ENCODE peak calls at places on chromosome X, in nine cellular contexts. K, V, A, B, R, S, E, F and L are unnamed samples.

GRCh38 chrX:22095306-22095705 is 63.2 kb downstream of the PHEX start:
- DNase-seq in B (peak; percentile 67), F (peak; percentile 19), K (peak; percentile 18), V (no peak), E (peak; percentile 51), S (no peak), A (peak; percentile 26), R (no peak), L (no peak)

GRCh38 chrX:70553516-70553915 is 108.9 kb downstream of the DLG3 start:
- DNase-seq in A (no peak), S (no peak), K (no peak), F (no peak), E (no peak), B (no peak), R (no peak), V (no peak), L (no peak)

GRCh38 chrX:48920713-48921104 is 1.9 kb upstream of the PIM2 start:
- DNase-seq in F (no peak), A (no peak), B (no peak), S (no peak), R (no peak), V (no peak), E (no peak), K (no peak), L (no peak)

GRCh38 chrX:28901637-28902036 is 314.4 kb downstream of the IL1RAPL1 start:
- DNase-seq in E (no peak), S (no peak), F (no peak), V (no peak), A (no peak), B (peak; percentile 82), K (no peak), R (no peak), L (no peak)

GRCh38 chrX:36159254-36159653 is 239.7 kb downstream of the CFAP47 start:
- DNase-seq in K (no peak), S (no peak), V (no peak), E (no peak), R (no peak), A (no peak), F (no peak), B (no peak), L (no peak)

GRCh38 chrX:41670108-41670507 is 18.7 kb upstream of the GPR34 start:
- DNase-seq in R (no peak), V (no peak), K (no peak), F (no peak), S (no peak), B (peak; percentile 7), E (no peak), A (no peak), L (no peak)

GRCh38 chrX:44012484-44013096 is 39.4 kb upstream of the NDP start:
- DNase-seq in E (peak; percentile 5), R (no peak), F (no peak), V (peak; percentile 81), B (peak; percentile 41), S (peak; percentile 93), K (no peak), A (no peak), L (no peak)

GRCh38 chrX:1727531-1728027 is 112.7 kb downstream of the ASMT start:
- DNase-seq in F (no peak), R (no peak), S (peak; percentile 89), E (no peak), B (no peak), A (no peak), V (no peak), K (no peak), L (no peak)

GRCh38 chrX:134520860-134521390 is 61.0 kb downstream of the HPRT1 start:
- DNase-seq in F (peak; percentile 79), E (peak; percentile 11), V (no peak), R (no peak), S (peak; percentile 50), B (peak; percentile 76), K (peak; percentile 27), A (peak; percentile 36), L (no peak)

GRCh38 chrX:41616935-41617334 is 71.8 kb upstream of the GPR34 start:
- DNase-seq in F (peak; percentile 41), R (no peak), E (no peak), B (no peak), A (no peak), V (no peak), K (no peak), S (no peak), L (no peak)

GRCh38 chrX:153775631-153776595 is 4.9 kb upstream of the SRPK3 start:
- DNase-seq in E (no peak), R (peak; percentile 59), S (no peak), A (no peak), B (no peak), V (peak; percentile 51), F (no peak), K (no peak), L (no peak)

GRCh38 chrX:46376246-46376885 is 168.9 kb downstream of the ZNF674 start:
- DNase-seq in V (no peak), K (peak; percentile 22), E (peak; percentile 4), B (peak; percentile 48), S (peak; percentile 61), R (no peak), A (no peak), F (peak; percentile 48), L (no peak)

GRCh38 chrX:39012561-39013209 is 211.4 kb downstream of the MID1IP1 start:
- DNase-seq in B (peak; percentile 7), F (peak; percentile 27), K (no peak), E (no peak), V (no peak), R (no peak), A (no peak), S (no peak), L (no peak)

GRCh38 chrX:24498181-24498580 is 33.1 kb downstream of the PDK3 start:
- DNase-seq in K (no peak), V (no peak), B (no peak), E (peak; percentile 21), A (no peak), F (no peak), R (no peak), S (no peak), L (no peak)

GRCh38 chrX:17559728-17560379 is 177.4 kb upstream of the SCML1 start:
- DNase-seq in B (peak; percentile 92), F (peak; percentile 62), K (no peak), S (peak; percentile 78), R (no peak), A (no peak), V (no peak), E (no peak), L (no peak)

DNA sequence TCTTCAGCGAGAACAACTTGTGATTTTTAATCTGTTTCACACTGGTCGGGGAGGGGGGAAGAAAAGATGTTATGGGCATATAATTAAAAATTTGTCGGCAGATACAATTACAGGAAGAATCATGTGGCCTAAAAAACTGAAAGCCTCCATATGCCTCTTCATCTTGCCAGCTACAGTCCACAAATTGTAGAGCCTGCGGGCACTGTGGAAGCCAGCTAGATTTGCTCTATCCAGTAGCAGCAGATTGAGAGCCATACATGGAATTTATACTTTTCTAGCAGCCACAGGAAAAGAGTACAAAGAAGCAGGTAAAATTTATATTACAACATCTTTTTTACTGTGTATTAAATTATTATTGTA is 147.3 kb downstream of the TBL1X start:
- DNase-seq in F (no peak), B (no peak), R (no peak), S (no peak), E (no peak), A (no peak), V (no peak), K (no peak), L (no peak)
- H3K27ac ChIP-seq in F (no peak overlapping the region), B (no peak overlapping the region), R (no peak overlapping the region), S (no peak overlapping the region), E (no peak overlapping the region), A (no peak overlapping the region), V (no peak overlapping the region), K (no peak overlapping the region), L (no peak overlapping the region)

GRCh38 chrX:47836164-47837072 is at the start of gene ZNF81:
- DNase-seq in A (peak; percentile 96), S (peak; percentile 94), V (peak; percentile 97), B (peak; percentile 96), E (peak; percentile 90), F (peak; percentile 95), K (peak; percentile 95), R (peak; percentile 99), L (peak; percentile 89)

GRCh38 chrX:47828984-47829383 is 7.7 kb upstream of the ZNF81 start:
- DNase-seq in V (no peak), S (no peak), F (no peak), K (no peak), B (no peak), E (no peak), R (no peak), A (no peak), L (no peak)

DNA sequence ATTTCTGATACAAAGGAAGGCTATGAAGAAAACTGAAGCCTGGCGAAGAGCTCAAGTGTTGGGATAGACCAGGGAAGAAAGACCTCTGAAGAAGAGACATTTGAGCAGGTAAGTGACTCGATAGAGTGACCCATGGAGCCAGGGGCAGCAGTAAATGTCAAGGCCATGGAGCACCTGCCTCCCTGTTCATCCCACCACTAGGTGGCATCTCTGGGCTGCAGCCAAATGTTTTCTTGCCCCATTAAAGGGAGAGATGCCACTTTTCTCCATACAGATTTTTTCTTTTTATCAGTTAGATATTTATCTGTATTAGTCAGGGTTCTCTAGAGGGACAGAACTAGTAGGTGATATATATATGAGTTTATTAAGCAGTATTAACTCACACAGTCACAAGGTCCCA is 4.9 kb upstream of the ZNF81 start:
- DNase-seq in S (peak; percentile 21), B (peak; percentile 18), F (peak; percentile 53), V (peak; percentile 75), A (no peak), E (peak; percentile 12), R (no peak), K (peak; percentile 65), L (no peak)
- TF ChIP-seq CTCF in S (peak; percentile 58), B (peak; percentile 45), F (peak; percentile 52), V (peak; percentile 31), A (no peak), E (peak; percentile 40), R (peak; percentile 27), K (peak; percentile 75), L (peak; percentile 56)

DNA sequence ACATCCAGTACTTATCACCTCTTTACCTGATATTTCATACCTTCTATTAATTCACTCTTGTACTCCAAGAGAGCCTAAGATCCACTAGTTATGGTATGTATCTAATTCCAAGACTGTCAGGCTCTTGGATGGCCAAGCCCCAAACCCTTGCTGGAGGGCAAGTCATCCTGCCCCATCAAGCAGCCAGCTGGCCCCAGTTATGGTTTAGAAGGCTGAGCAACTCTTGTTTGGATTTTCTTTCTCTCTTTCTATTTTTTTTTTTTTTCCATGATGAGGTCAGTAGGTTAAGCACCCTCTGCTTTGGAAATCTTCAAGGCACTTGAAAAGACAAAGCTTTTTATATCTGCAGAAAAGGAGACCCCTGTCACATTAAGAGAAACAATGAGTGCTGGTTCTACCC is 10.9 kb upstream of the FGF16 start:
- DNase-seq in V (no peak), B (no peak), E (no peak), R (no peak), K (no peak), F (peak; percentile 50), A (no peak), S (no peak), L (no peak)
- H3K27ac ChIP-seq in V (no peak overlapping the region), B (no peak overlapping the region), E (no peak overlapping the region), R (no peak overlapping the region), K (no peak overlapping the region), F (no peak overlapping the region), A (no peak overlapping the region), S (no peak overlapping the region), L (no peak overlapping the region)

DNA sequence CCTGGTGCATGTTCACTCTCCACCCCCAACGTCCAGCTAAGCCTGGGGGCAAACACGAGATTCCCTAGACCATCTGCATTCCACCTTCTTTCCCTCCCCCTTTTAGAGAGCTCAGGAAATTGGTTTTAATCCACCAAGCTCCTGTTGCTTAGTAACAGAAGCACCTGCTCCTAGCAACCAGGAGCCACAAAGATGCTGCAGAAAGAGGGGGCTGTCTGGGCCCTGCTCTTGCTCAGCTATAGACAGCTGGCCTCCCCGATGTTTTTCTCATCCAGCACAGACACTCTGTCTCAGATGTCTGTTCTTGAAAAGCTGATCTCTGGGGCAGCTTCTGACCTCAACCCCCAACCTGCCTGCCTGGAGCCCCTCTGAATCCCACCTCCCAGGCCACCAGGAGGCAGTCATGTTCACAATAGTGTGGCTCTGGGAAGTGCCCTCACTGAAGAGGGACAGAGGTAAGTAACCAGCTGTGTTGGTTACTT is 71.5 kb downstream of the SLC16A2 start:
- DNase-seq in S (no peak), V (no peak), F (peak; percentile 27), A (no peak), E (no peak), B (no peak), K (no peak), R (no peak), L (peak; percentile 42)
- TF ChIP-seq CTCF in S (no peak), V (no peak), F (peak; percentile 24), A (no peak), E (no peak), B (peak; percentile 13), K (no peak), R (no peak), L (no peak)